ENCODE peak calls at places on chromosomes 1 and 21, in nine cellular contexts. X is substantia nigra; G is EH; N is activated T-helper 2 cell treated with anti-CD3 and anti-CD28 coated beads, Interferon-gamma antibody, Interleukin-2, Interleukin-4, amounts not matched to agents 10 μg/mL and 5 μg/mL and 100 μg/mL, durations not matched to agents 14 hours and 24 hours and 36 hours; A is neural crest cell; S is WERI-Rb-1; D is M059J; R is AG20443; V is SHP77. W is an unnamed sample.

GRCh38 chr1:113947388-113948107 is 18.4 kb downstream of the HIPK1 start:
- DNase-seq in X (no peak), G (no peak), N (no peak), A (no peak), S (no peak), D (no peak), R (no peak), V (no peak), W (no peak)

GRCh38 chr1:206685256-206685748 is 597 bp downstream of the MAPKAPK2 start:
- DNase-seq in X (no peak), G (peak; percentile 32), N (peak; percentile 33), A (peak; percentile 22), S (peak; percentile 61), D (peak; percentile 48), R (peak; percentile 71), V (no peak), W (peak; percentile 9)

GRCh38 chr21:15077529-15077928 is 12.7 kb upstream of the NRIP1 start:
- DNase-seq in X (no peak), G (no peak), N (no peak), A (no peak), S (no peak), D (no peak), R (no peak), V (no peak), W (no peak)

GRCh38 chr1:42736152-42736551 is 3.9 kb downstream of the CLDN19 start:
- DNase-seq in X (no peak), G (peak; percentile 38), N (no peak), A (no peak), S (peak; percentile 66), D (peak; percentile 26), R (peak; percentile 79), V (no peak), W (no peak)

GRCh38 chr1:175637917-175638316 is 105.5 kb downstream of the TNR start:
- DNase-seq in X (no peak), G (no peak), N (no peak), A (no peak), S (no peak), D (no peak), R (no peak), V (no peak), W (no peak)

GRCh38 chr1:108082006-108082405 is 117.0 kb upstream of the VAV3 start:
- DNase-seq in X (peak; percentile 8), G (peak; percentile 0), N (no peak), A (no peak), S (no peak), D (peak; percentile 26), R (no peak), V (no peak), W (no peak)

GRCh38 chr1:41902125-41902524 is 16.6 kb downstream of the HIVEP3 start:
- DNase-seq in X (no peak), G (peak; percentile 93), N (no peak), A (no peak), S (no peak), D (peak; percentile 91), R (peak; percentile 77), V (no peak), W (no peak)

GRCh38 chr1:226344441-226345120 is 35.6 kb upstream of the LIN9 start:
- DNase-seq in X (no peak), G (no peak), N (no peak), A (no peak), S (no peak), D (no peak), R (no peak), V (no peak), W (no peak)

GRCh38 chr1:79460773-79461436 is 454.4 kb upstream of the ADGRL4 start:
- DNase-seq in X (no peak), G (no peak), N (no peak), A (no peak), S (no peak), D (no peak), R (no peak), V (no peak), W (no peak)

GRCh38 chr1:208562021-208562950 is 318.1 kb upstream of the PLXNA2 start:
- DNase-seq in X (no peak), G (peak; percentile 93), N (no peak), A (no peak), S (no peak), D (no peak), R (no peak), V (no peak), W (no peak)

GRCh38 chr1:14924012-14924452 is 229.5 kb upstream of the TMEM51 start:
- DNase-seq in X (peak; percentile 47), G (peak; percentile 89), N (peak; percentile 26), A (peak; percentile 32), S (peak; percentile 41), D (peak; percentile 73), R (peak; percentile 97), V (no peak), W (no peak)

GRCh38 chr1:202811296-202812175 is 782 bp downstream of the PCAT6 start:
- DNase-seq in X (no peak), G (peak; percentile 31), N (no peak), A (no peak), S (peak; percentile 42), D (peak; percentile 26), R (peak; percentile 33), V (no peak), W (peak; percentile 31)

GRCh38 chr1:91507330-91507729 is 6.7 kb downstream of the CDC7 start:
- DNase-seq in X (no peak), G (no peak), N (no peak), A (no peak), S (no peak), D (no peak), R (no peak), V (no peak), W (no peak)

GRCh38 chr1:92817986-92818764 is 13.7 kb upstream of the RPL5 start:
- DNase-seq in X (no peak), G (peak; percentile 51), N (no peak), A (no peak), S (peak; percentile 21), D (no peak), R (peak; percentile 61), V (no peak), W (no peak)

GRCh38 chr1:156241926-156242325 is at the start of gene BGLAP:
- DNase-seq in X (no peak), G (no peak), N (no peak), A (no peak), S (no peak), D (peak; percentile 62), R (no peak), V (no peak), W (no peak)

GRCh38 chr1:184598403-184598802 is 156.3 kb downstream of the EDEM3 start:
- DNase-seq in X (no peak), G (no peak), N (no peak), A (no peak), S (no peak), D (no peak), R (no peak), V (no peak), W (no peak)

GRCh38 chr21:35232545-35233176 is 183.6 kb upstream of the RUNX1 start:
- DNase-seq in X (no peak), G (peak; percentile 87), N (no peak), A (no peak), S (no peak), D (peak; percentile 99), R (peak; percentile 57), V (no peak), W (no peak)

GRCh38 chr1:200893411-200893901 is 1.2 kb upstream of the INAVA start:
- DNase-seq in X (no peak), G (no peak), N (no peak), A (no peak), S (no peak), D (no peak), R (no peak), V (no peak), W (no peak)

GRCh38 chr1:44283524-44284173 is 70.4 kb downstream of the DMAP1 start:
- DNase-seq in X (no peak), G (no peak), N (no peak), A (no peak), S (no peak), D (no peak), R (no peak), V (peak; percentile 97), W (no peak)

GRCh38 chr1:244730153-244730933 is 77.4 kb downstream of the DESI2 start:
- DNase-seq in X (no peak), G (peak; percentile 61), N (peak; percentile 16), A (peak; percentile 37), S (no peak), D (peak; percentile 44), R (peak; percentile 69), V (no peak), W (peak; percentile 21)

GRCh38 chr21:41643246-41643966 is 123.4 kb downstream of the RIPK4 start:
- DNase-seq in X (no peak), G (no peak), N (no peak), A (no peak), S (no peak), D (peak; percentile 80), R (no peak), V (no peak), W (no peak)

GRCh38 chr1:241118049-241118448 is 239.0 kb downstream of the RGS7 start:
- DNase-seq in X (no peak), G (peak; percentile 38), N (no peak), A (no peak), S (no peak), D (peak; percentile 61), R (no peak), V (no peak), W (no peak)

GRCh38 chr1:37676281-37677243 is 15.8 kb upstream of the CDCA8 start:
- DNase-seq in X (no peak), G (peak; percentile 8), N (no peak), A (no peak), S (no peak), D (no peak), R (no peak), V (no peak), W (no peak)

GRCh38 chr1:245843101-245843500 is 664.0 kb downstream of the SMYD3 start:
- DNase-seq in X (no peak), G (no peak), N (no peak), A (no peak), S (no peak), D (no peak), R (no peak), V (no peak), W (no peak)

GRCh38 chr1:58431847-58432246 is 114.7 kb downstream of the OMA1 start:
- DNase-seq in X (no peak), G (peak; percentile 46), N (no peak), A (no peak), S (no peak), D (no peak), R (no peak), V (no peak), W (no peak)

GRCh38 chr1:55468438-55468837 is 253.3 kb upstream of the USP24 start:
- DNase-seq in X (no peak), G (no peak), N (no peak), A (no peak), S (no peak), D (no peak), R (peak; percentile 49), V (no peak), W (no peak)

GRCh38 chr1:53147171-53147570 is 4.7 kb upstream of the SLC1A7 start:
- DNase-seq in X (no peak), G (peak; percentile 33), N (no peak), A (no peak), S (no peak), D (no peak), R (no peak), V (no peak), W (no peak)

GRCh38 chr1:151157067-151157531 is 650 bp downstream of the TNFAIP8L2 start:
- DNase-seq in X (no peak), G (no peak), N (peak; percentile 71), A (no peak), S (no peak), D (no peak), R (no peak), V (no peak), W (no peak)

GRCh38 chr21:41597227-41597626 is 89.3 kb upstream of the TMPRSS2 start:
- DNase-seq in X (no peak), G (no peak), N (no peak), A (no peak), S (no peak), D (no peak), R (no peak), V (no peak), W (no peak)

GRCh38 chr1:226862900-226863299 is 7.5 kb upstream of the PSEN2 start:
- DNase-seq in X (no peak), G (peak; percentile 59), N (no peak), A (no peak), S (no peak), D (peak; percentile 79), R (no peak), V (no peak), W (no peak)

GRCh38 chr1:53074313-53075154 is 12.5 kb downstream of the PODN start:
- DNase-seq in X (no peak), G (no peak), N (no peak), A (no peak), S (no peak), D (no peak), R (no peak), V (no peak), W (no peak)